ENCODE peak calls at places on chromosomes 11 and 22, in six cellular contexts. J, P, E, O, G and X are unnamed samples.

GRCh38 chr11:44878696-44879095 is 72.0 kb downstream of the TP53I11 start:
- DNase-seq in J (no peak), P (no peak), E (no peak), O (no peak), G (no peak), X (no peak)

GRCh38 chr11:65639623-65640482 is 2.0 kb downstream of the SIPA1 start:
- DNase-seq in J (no peak), P (no peak), E (peak), O (no peak), G (no peak), X (no peak)

GRCh38 chr11:69060005-69060404 is 11.3 kb downstream of the TPCN2 start:
- DNase-seq in J (no peak), P (no peak), E (no peak), O (no peak), G (no peak), X (no peak)

GRCh38 chr11:8060801-8061554 is 20.0 kb upstream of the TUB start:
- DNase-seq in J (no peak), P (no peak), E (no peak), O (no peak), G (no peak), X (no peak)

GRCh38 chr11:88384678-88385015 is 47.1 kb upstream of the CTSC start:
- DNase-seq in J (no peak), P (no peak), E (no peak), O (no peak), G (no peak), X (no peak)

GRCh38 chr22:44698531-44699421 is 3.2 kb upstream of the PRR5 start:
- DNase-seq in J (no peak), P (no peak), E (no peak), O (no peak), G (no peak), X (peak)

GRCh38 chr11:117097567-117098268 is 510 bp downstream of the SIK3 start:
- DNase-seq in J (peak), P (no peak), E (no peak), O (no peak), G (no peak), X (no peak)

GRCh38 chr11:36454991-36455611 is 55.0 kb downstream of the TRAF6 start:
- DNase-seq in J (no peak), P (no peak), E (no peak), O (no peak), G (no peak), X (peak)

GRCh38 chr11:74932169-74932568 is 16.7 kb downstream of the XRRA1 start:
- DNase-seq in J (no peak), P (no peak), E (no peak), O (no peak), G (no peak), X (no peak)

GRCh38 chr11:77547863-77548551 is 41.7 kb upstream of the AQP11 start:
- DNase-seq in J (peak), P (peak), E (peak), O (peak), G (peak), X (peak)

GRCh38 chr11:96752221-96752620 is 362.4 kb downstream of the JRKL start:
- DNase-seq in J (no peak), P (no peak), E (no peak), O (no peak), G (no peak), X (no peak)

GRCh38 chr22:25673721-25674120 is 68.3 kb upstream of the MYO18B start:
- DNase-seq in J (no peak), P (no peak), E (no peak), O (no peak), G (no peak), X (no peak)

GRCh38 chr22:36069368-36069767 is 40.7 kb upstream of the RBFOX2 start:
- DNase-seq in J (no peak), P (no peak), E (no peak), O (no peak), G (no peak), X (no peak)

GRCh38 chr22:47198801-47199251 is 436.4 kb downstream of the TBC1D22A start:
- DNase-seq in J (no peak), P (no peak), E (no peak), O (no peak), G (no peak), X (no peak)

GRCh38 chr11:132402056-132402684 is 1031.8 kb downstream of the NTM start:
- DNase-seq in J (no peak), P (no peak), E (peak), O (no peak), G (peak), X (peak)

GRCh38 chr11:2645779-2646118 is 54.0 kb downstream of the KCNQ1OT1 start:
- DNase-seq in J (no peak), P (no peak), E (no peak), O (no peak), G (no peak), X (no peak)

GRCh38 chr11:96149743-96150555 is 193.0 kb downstream of the MAML2 start:
- DNase-seq in J (no peak), P (no peak), E (no peak), O (peak), G (no peak), X (no peak)

GRCh38 chr11:69642549-69642912 is 1.6 kb downstream of the CCND1 start:
- DNase-seq in J (peak), P (no peak), E (no peak), O (no peak), G (no peak), X (no peak)

GRCh38 chr11:118895093-118896039 is 11.7 kb downstream of the CXCR5 start:
- DNase-seq in J (no peak), P (no peak), E (peak), O (no peak), G (no peak), X (no peak)

GRCh38 chr11:17296852-17297559 is 20.5 kb downstream of the NUCB2 start:
- DNase-seq in J (no peak), P (no peak), E (no peak), O (no peak), G (no peak), X (no peak)

GRCh38 chr11:17782145-17782544 is 47.6 kb downstream of the KCNC1 start:
- DNase-seq in J (no peak), P (no peak), E (no peak), O (no peak), G (no peak), X (no peak)

GRCh38 chr11:45657496-45658260 is 7.7 kb downstream of the CHST1 start:
- DNase-seq in J (no peak), P (no peak), E (no peak), O (no peak), G (no peak), X (no peak)

GRCh38 chr11:2662430-2663299 is 37.1 kb downstream of the KCNQ1OT1 start:
- DNase-seq in J (no peak), P (no peak), E (no peak), O (no peak), G (no peak), X (no peak)

GRCh38 chr11:121696947-121697346 is 244.2 kb upstream of the SORL1-AS1 start:
- DNase-seq in J (no peak), P (no peak), E (no peak), O (no peak), G (no peak), X (no peak)

GRCh38 chr11:28383471-28383870 is 275.3 kb downstream of the METTL15 start:
- DNase-seq in J (no peak), P (no peak), E (no peak), O (no peak), G (no peak), X (no peak)

GRCh38 chr11:36071917-36072500 is 128.1 kb downstream of the LDLRAD3 start:
- DNase-seq in J (no peak), P (no peak), E (no peak), O (no peak), G (no peak), X (no peak)

GRCh38 chr11:100821198-100821597 is 134.1 kb downstream of the ARHGAP42 start:
- DNase-seq in J (no peak), P (no peak), E (no peak), O (no peak), G (no peak), X (no peak)

GRCh38 chr22:30539368-30539767 is 7.2 kb downstream of the SEC14L6 start:
- DNase-seq in J (no peak), P (no peak), E (no peak), O (no peak), G (no peak), X (no peak)

GRCh38 chr11:17381156-17381555 is 7.3 kb downstream of the KCNJ11 start:
- DNase-seq in J (no peak), P (no peak), E (no peak), O (no peak), G (no peak), X (no peak)

GRCh38 chr22:41479671-41480396 is 10.9 kb downstream of the ACO2 start:
- DNase-seq in J (no peak), P (no peak), E (no peak), O (no peak), G (peak), X (no peak)

GRCh38 chr22:22480940-22481339 is 27.6 kb downstream of the ZNF280B start:
- DNase-seq in J (no peak), P (no peak), E (no peak), O (peak), G (no peak), X (no peak)

GRCh38 chr11:68503281-68503687 is 42.7 kb downstream of the PPP6R3 start:
- DNase-seq in J (no peak), P (no peak), E (no peak), O (no peak), G (no peak), X (no peak)

GRCh38 chr11:62139526-62140301 is 15.9 kb downstream of the INCENP start:
- DNase-seq in J (no peak), P (no peak), E (no peak), O (no peak), G (no peak), X (no peak)

GRCh38 chr11:126072821-126073594 is 10.3 kb upstream of the CDON start:
- DNase-seq in J (no peak), P (no peak), E (no peak), O (no peak), G (no peak), X (no peak)

GRCh38 chr22:42635531-42635930 is 4.9 kb downstream of the ATP5MGL start:
- DNase-seq in J (no peak), P (peak), E (no peak), O (no peak), G (no peak), X (no peak)

GRCh38 chr22:44046485-44047141 is 22.5 kb downstream of the PARVB start:
- DNase-seq in J (peak), P (no peak), E (no peak), O (no peak), G (no peak), X (no peak)

GRCh38 chr11:76270387-76270786 is 64.1 kb upstream of the WNT11 start:
- DNase-seq in J (no peak), P (no peak), E (no peak), O (no peak), G (no peak), X (no peak)

GRCh38 chr11:113378013-113378412 is 9.6 kb upstream of the ANKK1 start:
- DNase-seq in J (no peak), P (no peak), E (no peak), O (no peak), G (no peak), X (no peak)
- TF ChIP-seq ZNF274 in J (no peak), P (no peak), E (no peak), O (no peak), G (no peak), X (no peak)

GRCh38 chr11:71446942-71447688 is 1.1 kb downstream of the DHCR7 start:
- DNase-seq in J (no peak), P (no peak), E (no peak), O (peak), G (no peak), X (no peak)
- TF ChIP-seq ZNF274 in J (no peak), P (no peak), E (no peak), O (no peak), G (no peak), X (no peak)

GRCh38 chr22:18063311-18063710 is 14.5 kb upstream of the PEX26 start:
- DNase-seq in J (no peak), P (no peak), E (no peak), O (no peak), G (no peak), X (no peak)
- TF ChIP-seq ZNF274 in J (no peak), P (no peak), E (no peak), O (no peak), G (no peak), X (no peak)

DNA sequence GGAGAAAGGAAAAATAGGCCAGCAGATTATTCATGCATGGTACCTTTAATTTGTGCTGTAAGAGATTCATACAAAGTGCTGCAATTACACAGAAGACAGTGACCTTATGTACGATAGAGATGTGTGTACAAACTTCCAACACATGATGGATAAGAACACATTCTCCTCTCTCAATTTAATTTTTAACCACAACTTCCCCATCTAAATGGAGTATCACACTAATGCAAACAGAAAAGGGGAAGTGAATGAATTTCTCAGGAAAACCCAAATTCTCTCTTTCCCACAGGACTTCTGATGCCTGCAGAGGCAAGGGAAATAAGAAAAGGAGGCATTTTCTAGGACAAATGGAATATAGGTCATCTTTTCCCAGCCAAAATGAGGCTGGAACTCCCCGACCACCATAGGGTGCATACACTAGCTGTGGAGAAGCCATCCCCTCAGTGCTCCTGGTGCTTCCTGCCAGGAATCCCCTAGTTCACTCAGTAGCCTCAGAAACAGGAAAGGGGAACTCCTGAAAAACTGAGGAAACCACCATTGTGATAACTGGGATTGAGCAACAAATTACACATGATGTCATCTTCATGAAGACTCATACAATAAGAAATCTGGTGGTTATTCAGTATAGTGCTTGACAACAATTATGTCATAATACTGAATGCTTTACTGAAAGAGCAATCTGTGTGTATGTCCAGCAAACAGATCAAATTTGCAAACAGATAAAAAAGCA is 22.4 kb downstream of the MMP10 start:
- DNase-seq in J (no peak), P (no peak), E (no peak), O (no peak), G (no peak), X (no peak)
- TF ChIP-seq ZNF274 in J (no peak), P (no peak), E (no peak), O (no peak), G (no peak), X (no peak)

GRCh38 chr11:67118801-67119576 is at the start of gene KDM2A:
- DNase-seq in J (peak), P (peak), E (peak), O (peak), G (peak), X (peak)

GRCh38 chr11:67120456-67120855 is 1.4 kb downstream of the KDM2A start:
- DNase-seq in J (no peak), P (no peak), E (no peak), O (no peak), G (no peak), X (no peak)

GRCh38 chr11:67119577-67120391 is 721 bp downstream of the KDM2A start:
- DNase-seq in J (peak), P (no peak), E (no peak), O (no peak), G (no peak), X (no peak)

GRCh38 chr11:67118059-67118766 is 850 bp upstream of the KDM2A start:
- DNase-seq in J (peak), P (no peak), E (no peak), O (no peak), G (no peak), X (no peak)

GRCh38 chr11:67120881-67121710 is 2.0 kb downstream of the KDM2A start:
- DNase-seq in J (no peak), P (no peak), E (peak), O (no peak), G (no peak), X (no peak)
- TF ChIP-seq ZNF274 in J (no peak), P (no peak), E (no peak), O (no peak), G (no peak), X (no peak)

DNA sequence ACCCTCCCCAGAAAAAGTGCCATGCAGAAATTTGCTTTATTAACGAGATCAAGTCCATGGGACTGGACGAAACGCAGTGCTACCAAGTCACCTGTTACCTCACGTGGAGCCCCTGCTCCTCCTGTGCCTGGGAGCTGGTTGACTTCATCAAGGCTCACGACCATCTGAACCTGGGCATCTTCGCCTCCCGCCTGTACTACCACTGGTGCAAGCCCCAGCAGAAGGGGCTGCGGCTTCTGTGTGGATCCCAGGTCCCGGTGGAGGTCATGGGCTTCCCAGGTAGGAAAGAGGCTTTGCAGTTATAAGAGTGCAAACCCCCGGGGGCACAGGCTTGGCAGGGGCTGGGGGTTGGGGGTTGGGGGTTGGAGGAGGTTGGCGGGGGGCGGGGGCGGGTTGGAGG is 4.2 kb downstream of the APOBEC3H start:
- DNase-seq in J (no peak), P (no peak), E (no peak), O (no peak), G (no peak), X (no peak)
- TF ChIP-seq ZNF274 in J (no peak), P (no peak), E (no peak), O (no peak), G (no peak), X (no peak)

GRCh38 chr22:19036523-19037273 is 85.5 kb downstream of the DGCR2 start:
- DNase-seq in J (no peak), P (no peak), E (no peak), O (no peak), G (no peak), X (no peak)
- TF ChIP-seq ZNF274 in J (no peak), P (no peak), E (no peak), O (no peak), G (no peak), X (no peak)